ENCODE peak calls at places on chromosomes 12 and 14, in four cellular contexts. D is HepG2, R is GM12878, W is K562. N is an unnamed sample.

GRCh38 chr12:127657036-127657435 is 609.9 kb upstream of the TMEM132C start:
- DNase-seq in R (no peak), D (no peak), W (no peak), N (no peak)

GRCh38 chr12:26271889-26272492 is 76.6 kb downstream of the SSPN start:
- DNase-seq in R (peak), D (no peak), W (no peak), N (no peak)

GRCh38 chr12:121786441-121786825 is 7.1 kb downstream of the RHOF start:
- DNase-seq in W (no peak), R (no peak), D (peak), N (no peak)

GRCh38 chr14:31159682-31160296 is 47.8 kb downstream of the HECTD1 start:
- DNase-seq in W (no peak), R (no peak), D (no peak), N (no peak)

GRCh38 chr14:63867926-63868921 is 15.4 kb downstream of the SYNE2 start:
- DNase-seq in W (no peak), R (peak), D (no peak), N (no peak)

GRCh38 chr12:113416091-113416754 is 6.0 kb upstream of the SDSL start:
- DNase-seq in W (peak), D (no peak), R (no peak), N (no peak)

GRCh38 chr14:23514009-23514962 is 37.3 kb downstream of the ZFHX2 start:
- DNase-seq in W (no peak), D (no peak), R (no peak), N (no peak)

GRCh38 chr12:116266220-116266619 is 11.3 kb downstream of the MED13L start:
- DNase-seq in W (no peak), R (no peak), D (no peak), N (peak)

GRCh38 chr12:99847936-99848335 is 136.8 kb downstream of the ANKS1B start:
- DNase-seq in D (no peak), W (no peak), R (no peak), N (no peak)

GRCh38 chr12:95215925-95216324 is 1.3 kb downstream of the FGD6 start:
- DNase-seq in W (peak), D (peak), R (no peak), N (no peak)

GRCh38 chr14:102993523-102993922 is 63.8 kb downstream of the CDC42BPB start:
- DNase-seq in D (peak), R (no peak), W (no peak), N (no peak)

GRCh38 chr12:69368171-69368570 is 8.6 kb downstream of the YEATS4 start:
- DNase-seq in W (no peak), D (no peak), R (no peak), N (no peak)

GRCh38 chr12:16609140-16609539 is 3.2 kb upstream of the LMO3 start:
- DNase-seq in R (no peak), W (no peak), D (no peak), N (no peak)

GRCh38 chr12:115166698-115167315 is 482.8 kb upstream of the TBX3 start:
- DNase-seq in W (no peak), R (no peak), D (peak), N (no peak)

GRCh38 chr12:27015730-27016076 is 1.5 kb upstream of the TM7SF3 start:
- DNase-seq in R (no peak), W (peak), D (no peak), N (no peak)

GRCh38 chr14:86654558-86655184 is 1124.7 kb downstream of the FLRT2 start:
- DNase-seq in D (peak), W (peak), R (no peak), N (peak)

GRCh38 chr12:52233462-52234141 is 559 bp downstream of the KRT7 start:
- DNase-seq in W (no peak), R (no peak), D (no peak), N (no peak)

GRCh38 chr14:34179723-34180122 is 228.8 kb upstream of the EGLN3 start:
- DNase-seq in D (no peak), R (no peak), W (no peak), N (no peak)

GRCh38 chr12:86137936-86138335 is 118.3 kb downstream of the MGAT4C start:
- DNase-seq in R (no peak), D (no peak), W (no peak), N (no peak)

GRCh38 chr14:23612354-23612732 is 23.8 kb upstream of the DHRS2 start:
- DNase-seq in R (no peak), W (no peak), D (no peak), N (no peak)

GRCh38 chr14:52315355-52315718 is 1.2 kb downstream of the PTGER2 start:
- DNase-seq in D (no peak), R (no peak), W (no peak), N (no peak)

GRCh38 chr14:99321236-99321925 is 49.4 kb upstream of the BCL11B start:
- DNase-seq in W (no peak), D (no peak), R (no peak), N (no peak)

GRCh38 chr14:68664225-68664681 is 128.6 kb downstream of the ZFP36L1 start:
- DNase-seq in W (no peak), R (peak), D (no peak), N (no peak)

GRCh38 chr12:49662998-49663843 is 39.9 kb downstream of the PRPF40B start:
- DNase-seq in D (peak), R (peak), W (peak), N (no peak)

GRCh38 chr12:26471560-26471959 is 276.2 kb downstream of the SSPN start:
- DNase-seq in W (no peak), R (peak), D (no peak), N (no peak)

GRCh38 chr14:95474941-95475340 is 41.5 kb downstream of the SYNE3 start:
- DNase-seq in W (no peak), D (no peak), R (no peak), N (no peak)

GRCh38 chr14:64826333-64826732 is 53.4 kb downstream of the SPTB start:
- DNase-seq in R (no peak), D (no peak), W (no peak), N (no peak)

GRCh38 chr12:71029302-71029701 is 108.8 kb upstream of the PTPRR start:
- DNase-seq in D (no peak), R (no peak), W (no peak), N (peak)

GRCh38 chr14:55807059-55807499 is 227.1 kb downstream of the KTN1 start:
- DNase-seq in W (peak), R (no peak), D (peak), N (no peak)

GRCh38 chr12:53816360-53817020 is 64.7 kb upstream of the CISTR start:
- DNase-seq in R (no peak), W (no peak), D (no peak), N (no peak)

GRCh38 chr14:77565289-77566081 is 51.0 kb downstream of the SPTLC2 start:
- DNase-seq in W (no peak), D (no peak), R (no peak), N (no peak)

DNA sequence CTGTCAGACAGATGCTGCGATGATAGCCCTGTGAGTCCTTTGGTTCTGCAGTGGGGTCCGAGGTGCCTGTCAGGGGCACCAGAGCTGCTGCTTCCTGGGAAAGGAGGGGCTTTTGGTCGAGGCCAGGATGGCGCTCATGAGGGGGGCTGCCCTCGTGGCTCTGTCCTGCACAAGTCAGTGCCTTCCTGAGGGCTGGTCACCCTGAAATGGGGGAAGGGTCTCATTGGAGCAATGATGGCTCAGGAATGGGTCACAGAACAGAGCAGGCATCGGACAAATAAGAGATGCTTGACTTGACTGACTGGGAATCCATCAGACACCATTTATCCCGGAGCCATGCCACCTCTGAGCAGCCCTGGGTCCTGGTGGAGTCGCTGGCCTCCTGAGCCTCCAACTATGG is 121.9 kb downstream of the ADGRD1 start:
- DNase-seq in D (no peak), W (no peak), R (no peak), N (no peak)
- TF ChIP-seq FOXM1 in D (no peak), W (no peak), R (no peak), N (no peak)

DNA sequence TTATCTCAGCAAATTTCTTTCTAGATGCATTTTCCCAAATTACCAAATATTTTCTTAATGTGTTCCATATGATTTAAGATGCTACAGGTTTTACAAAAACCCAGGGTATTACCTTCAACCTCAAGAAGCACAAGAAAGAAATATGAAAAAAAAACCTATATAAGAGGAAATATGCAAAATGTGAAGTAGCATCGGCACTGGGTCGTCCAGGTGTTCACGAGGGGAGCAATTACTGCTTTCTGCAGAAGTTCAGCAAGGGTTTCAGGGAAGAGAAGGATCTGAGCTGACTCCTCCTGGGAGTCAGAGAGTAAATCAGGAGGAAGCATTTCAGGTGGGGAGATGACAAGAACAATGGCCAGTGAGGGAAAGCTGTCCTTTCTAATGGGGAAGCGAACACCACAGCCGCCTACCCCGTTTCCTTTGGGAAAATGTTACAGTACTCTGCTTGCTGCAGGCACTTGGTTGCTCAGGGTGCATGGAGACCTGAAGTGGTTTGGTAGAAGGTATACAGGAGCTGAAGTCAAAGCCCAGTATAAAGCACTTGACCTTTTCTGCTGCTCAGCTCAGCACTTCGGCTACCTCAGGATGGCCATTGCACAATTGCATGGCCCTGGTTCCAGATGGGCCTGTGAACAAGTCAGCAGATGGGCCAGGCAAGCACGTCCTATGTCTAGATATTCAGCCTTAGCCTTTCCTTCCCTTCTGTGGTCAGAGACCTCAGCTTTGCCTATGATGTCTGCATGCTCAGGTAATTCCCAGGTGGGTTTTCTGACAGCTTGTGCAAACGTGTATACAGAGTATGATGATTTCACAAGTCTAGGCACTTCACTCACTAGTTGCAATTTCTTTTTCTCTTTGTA is 155.6 kb downstream of the PAX9 start:
- DNase-seq in D (no peak), W (no peak), R (no peak), N (no peak)
- TF ChIP-seq TARDBP in D (no peak), W (no peak), R (no peak), N (no peak)

GRCh38 chr12:1914116-1914911 is 4.1 kb downstream of the CACNA2D4 start:
- DNase-seq in D (no peak), W (peak), R (no peak), N (peak)
- TF ChIP-seq BHLHE40 in D (no peak), W (no peak), R (no peak), N (no peak)

DNA sequence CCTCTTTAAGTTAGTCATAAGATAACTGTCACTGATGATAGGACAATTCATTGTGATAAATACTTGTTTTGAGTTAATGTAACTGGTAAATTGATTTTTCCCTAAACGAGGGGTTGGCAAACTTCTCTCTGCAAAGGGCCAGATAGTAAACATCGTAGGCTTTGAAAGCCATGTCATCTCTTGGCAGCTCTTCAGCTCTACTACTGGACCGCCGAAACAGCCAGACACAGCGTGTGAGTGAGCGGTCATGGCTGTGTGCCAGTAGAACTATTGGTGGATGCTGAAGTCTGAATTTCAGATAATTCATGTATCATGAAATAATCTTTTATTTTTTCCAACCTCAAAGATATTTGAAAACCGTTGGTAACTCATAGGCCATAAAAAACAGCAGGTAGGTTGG is 9.9 kb downstream of the PIWIL1 start:
- DNase-seq in R (no peak), D (no peak), W (no peak), N (no peak)
- TF ChIP-seq FOXM1 in R (no peak), D (no peak), W (no peak), N (no peak)

GRCh38 chr12:470133-470532 is 10.4 kb downstream of the B4GALNT3 start:
- DNase-seq in D (no peak), R (no peak), W (no peak), N (no peak)
- TF ChIP-seq TARDBP in D (no peak), R (no peak), W (no peak), N (no peak)

GRCh38 chr14:100615736-100616695 is 28.8 kb upstream of the BEGAIN start:
- DNase-seq in W (no peak), D (no peak), R (no peak), N (no peak)
- TF ChIP-seq BHLHE40 in W (no peak), D (no peak), R (no peak), N (no peak)

GRCh38 chr14:74503256-74503972 is 9.8 kb downstream of the ISCA2 start:
- DNase-seq in R (no peak), W (no peak), D (no peak), N (no peak)
- TF ChIP-seq FOXM1 in R (no peak), W (no peak), D (no peak), N (no peak)

DNA sequence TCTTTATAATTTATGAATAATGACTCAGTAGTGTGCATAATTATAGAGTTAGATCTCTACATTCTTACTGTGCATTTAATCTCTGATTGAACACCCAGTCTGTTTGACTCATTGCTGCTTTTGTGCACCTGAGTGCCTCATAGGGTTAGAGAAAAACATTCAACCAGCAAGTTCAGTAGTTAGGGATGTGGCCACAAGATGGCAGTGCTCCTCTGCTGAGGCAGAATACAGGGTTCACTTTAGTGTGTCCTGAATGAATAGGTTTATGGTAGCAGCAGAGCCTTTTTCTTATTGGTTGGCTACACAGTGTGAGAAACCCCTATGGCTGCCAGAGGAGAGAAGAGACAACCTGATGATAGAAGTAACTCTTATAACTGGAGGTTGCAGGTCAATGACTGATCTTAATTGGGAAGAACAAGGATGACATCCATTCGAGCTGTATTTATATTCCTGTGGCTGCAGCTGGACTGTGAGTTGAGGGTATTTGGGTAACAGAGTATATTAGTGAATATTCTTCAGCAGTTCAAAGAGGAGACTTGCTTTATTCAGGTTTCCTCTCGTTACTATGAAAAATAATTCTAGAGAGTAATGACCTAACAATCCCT is 194.9 kb upstream of the OR4E1 start:
- DNase-seq in R (no peak), W (peak), D (peak), N (peak)
- TF ChIP-seq TARDBP in R (no peak), W (no peak), D (no peak), N (no peak)

DNA sequence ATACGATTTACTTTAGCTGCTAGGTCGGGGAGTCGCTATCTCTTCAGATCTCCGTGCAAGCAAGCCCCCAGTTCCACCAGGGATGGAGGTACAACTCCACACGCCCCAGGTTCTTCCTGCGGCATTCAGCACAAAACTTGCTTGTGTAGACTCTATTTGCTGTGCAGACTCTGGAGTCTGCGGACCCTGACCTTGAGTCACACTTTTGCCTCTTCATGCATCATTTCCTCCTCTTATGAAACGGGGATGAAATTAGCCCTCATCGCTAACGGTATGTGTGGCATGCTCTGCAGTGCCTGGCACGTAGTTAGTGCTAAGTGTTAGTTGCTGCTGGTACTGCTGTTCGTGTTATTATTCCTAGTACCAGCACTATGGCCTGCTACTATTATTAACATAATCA is 84.4 kb downstream of the TMEM132D start:
- DNase-seq in D (no peak), R (no peak), W (no peak), N (no peak)
- TF ChIP-seq BHLHE40 in D (no peak), R (no peak), W (no peak), N (no peak)

GRCh38 chr12:24681570-24681969 is 267.3 kb downstream of the BCAT1 start:
- DNase-seq in D (no peak), R (no peak), W (no peak), N (no peak)

GRCh38 chr12:24679135-24679534 is 269.8 kb downstream of the BCAT1 start:
- DNase-seq in D (peak), R (no peak), W (no peak), N (no peak)
- TF ChIP-seq FOXM1 in D (no peak), R (no peak), W (no peak), N (no peak)

N was measured in HEK293T.